ENCODE peak calls at places on chromosome 9, in eight cellular contexts. F, B, S, C, T, R, E and P are unnamed samples.

GRCh38 chr9:126150411-126151030 is 176.1 kb upstream of the MVB12B start:
- DNase-seq in F (no peak), B (peak; percentile 19), S (no peak), C (no peak), T (no peak), R (peak; percentile 59), E (peak; percentile 91), P (peak; percentile 41)

GRCh38 chr9:120477534-120478001 is 102.4 kb downstream of the CDK5RAP2 start:
- DNase-seq in F (no peak), B (peak; percentile 56), S (peak; percentile 9), C (no peak), T (peak; percentile 33), R (no peak), E (peak; percentile 86), P (peak; percentile 85)

GRCh38 chr9:101443358-101443757 is 7.8 kb upstream of the ALDOB start:
- DNase-seq in F (no peak), B (peak; percentile 97), S (no peak), C (no peak), T (peak; percentile 64), R (no peak), E (peak; percentile 9), P (peak; percentile 48)

GRCh38 chr9:127567898-127568617 is 44.0 kb upstream of the STXBP1 start:
- DNase-seq in F (no peak), B (no peak), S (no peak), C (no peak), T (no peak), R (no peak), E (peak; percentile 40), P (peak; percentile 74)

GRCh38 chr9:37466037-37466709 is 923 bp upstream of the ZBTB5 start:
- DNase-seq in F (peak; percentile 14), B (no peak), S (no peak), C (peak; percentile 84), T (peak; percentile 45), R (peak; percentile 94), E (peak; percentile 55), P (peak; percentile 77)

GRCh38 chr9:89425024-89425805 is 72.7 kb downstream of the SEMA4D start:
- DNase-seq in F (no peak), B (no peak), S (no peak), C (no peak), T (no peak), R (no peak), E (no peak), P (no peak)

GRCh38 chr9:136193891-136194279 is 11.0 kb downstream of the LHX3 start:
- DNase-seq in F (no peak), B (no peak), S (no peak), C (no peak), T (no peak), R (no peak), E (peak; percentile 29), P (peak; percentile 69)

GRCh38 chr9:104927216-104927911 is 591 bp downstream of the ABCA1 start:
- DNase-seq in F (no peak), B (no peak), S (no peak), C (peak; percentile 44), T (no peak), R (no peak), E (no peak), P (peak; percentile 50)

GRCh38 chr9:71861618-71862017 is 49.4 kb downstream of the ABHD17B start:
- DNase-seq in F (no peak), B (no peak), S (no peak), C (no peak), T (no peak), R (no peak), E (no peak), P (no peak)

GRCh38 chr9:89720721-89721660 is 116.2 kb downstream of the GADD45G start:
- DNase-seq in F (no peak), B (peak; percentile 46), S (no peak), C (peak; percentile 56), T (no peak), R (no peak), E (peak; percentile 54), P (no peak)

GRCh38 chr9:105270711-105271110 is 26.3 kb downstream of the SLC44A1 start:
- DNase-seq in F (no peak), B (no peak), S (no peak), C (no peak), T (no peak), R (no peak), E (no peak), P (no peak)